ENCODE peak calls at places on chromosome 20, in nine cellular contexts. N is cardiac septum; J is HT1080; K is left colon; A is ascending aorta; S is T-helper 17 cell; R is GM12878; D is activated CD8-positive, alpha-beta memory T cell treated with anti-CD3 and anti-CD28 coated beads, Interleukin-2, amount 50 U/mL, for 4 hours; P is activated gamma-delta T cell treated with anti-CD3 and anti-CD28 coated beads, Interleukin-2, amount 50 U/mL, for 16 hours. F is an unnamed sample.

GRCh38 chr20:32037929-32038328 is 14.1 kb upstream of the HCK start:
- DNase-seq in D (no peak), K (no peak), R (no peak), J (peak), S (no peak), N (no peak), P (no peak), A (no peak), F (no peak)

GRCh38 chr20:6714202-6714800 is 53.2 kb upstream of the BMP2 start:
- DNase-seq in S (no peak), P (no peak), A (no peak), K (peak), D (no peak), N (no peak), J (no peak), R (no peak), F (no peak)

GRCh38 chr20:34316191-34316814 is 13.1 kb upstream of the AHCY start:
- DNase-seq in J (peak), A (no peak), R (no peak), N (no peak), D (no peak), P (no peak), S (no peak), K (no peak), F (no peak)

GRCh38 chr20:41697861-41698559 is 79.8 kb upstream of the CHD6 start:
- DNase-seq in P (no peak), A (no peak), S (no peak), K (no peak), J (peak), R (no peak), D (no peak), N (no peak), F (no peak)

GRCh38 chr20:62876826-62877728 is 15.5 kb upstream of the TCFL5 start:
- DNase-seq in J (no peak), N (peak), D (no peak), P (no peak), R (no peak), K (peak), S (no peak), A (no peak), F (peak)

GRCh38 chr20:47353224-47353696 is 3.2 kb downstream of the ZMYND8 start:
- DNase-seq in N (no peak), A (no peak), J (no peak), P (no peak), R (no peak), D (no peak), S (no peak), K (no peak), F (no peak)

GRCh38 chr20:33648396-33649004 is 13.6 kb upstream of the C20orf144 start:
- DNase-seq in R (no peak), J (no peak), N (no peak), S (no peak), P (no peak), D (no peak), A (no peak), K (no peak), F (no peak)

GRCh38 chr20:19510626-19511025 is 247.4 kb upstream of the RIN2 start:
- DNase-seq in A (no peak), P (no peak), N (no peak), S (no peak), D (no peak), K (no peak), J (no peak), R (no peak), F (no peak)

GRCh38 chr20:53891306-53891894 is 179.0 kb downstream of the BCAS1 start:
- DNase-seq in K (no peak), N (no peak), J (peak), P (no peak), D (no peak), S (no peak), A (no peak), R (no peak), F (no peak)

GRCh38 chr20:17365831-17366230 is 139.0 kb downstream of the PCSK2 start:
- DNase-seq in P (no peak), D (no peak), A (no peak), R (no peak), N (no peak), K (no peak), J (no peak), S (no peak), F (no peak)

GRCh38 chr20:22775671-22776139 is 191.3 kb upstream of the FOXA2 start:
- DNase-seq in R (no peak), K (no peak), D (no peak), S (no peak), N (no peak), P (no peak), J (peak), A (no peak), F (no peak)

GRCh38 chr20:19990911-19991707 is 26.1 kb upstream of the NAA20 start:
- DNase-seq in S (no peak), D (no peak), A (no peak), K (no peak), P (no peak), J (no peak), N (no peak), R (no peak), F (no peak)

GRCh38 chr20:9838378-9839295 is at the start of gene PAK5:
- DNase-seq in A (no peak), R (no peak), S (no peak), J (peak), P (no peak), N (no peak), K (peak), D (no peak), F (peak)

GRCh38 chr20:53657289-53657678 is 63.6 kb upstream of the ZNF217 start:
- DNase-seq in D (no peak), P (no peak), K (no peak), R (no peak), A (no peak), N (no peak), S (no peak), J (no peak), F (no peak)

GRCh38 chr20:23166563-23166962 is 80.4 kb upstream of the CD93 start:
- DNase-seq in K (no peak), D (no peak), P (no peak), N (no peak), S (no peak), J (no peak), A (no peak), R (no peak), F (no peak)

GRCh38 chr20:45044084-45044573 is 56.8 kb downstream of the KCNS1 start:
- DNase-seq in J (peak), A (no peak), D (no peak), S (no peak), P (peak), K (no peak), R (no peak), N (no peak), F (peak)

GRCh38 chr20:49281059-49281912 is 3.4 kb upstream of the ZNFX1 start:
- DNase-seq in D (no peak), P (no peak), J (peak), R (no peak), S (no peak), A (no peak), N (no peak), K (no peak), F (no peak)

GRCh38 chr20:4726710-4727391 is 5.1 kb downstream of the PRND start:
- DNase-seq in S (no peak), P (no peak), D (peak), A (no peak), N (no peak), K (peak), R (peak), J (peak), F (no peak)

GRCh38 chr20:45269056-45269455 is 14.7 kb upstream of the SLPI start:
- DNase-seq in N (no peak), J (no peak), R (no peak), S (no peak), K (no peak), P (no peak), D (no peak), A (no peak), F (no peak)

GRCh38 chr20:5670137-5670536 is 80.1 kb upstream of the SHLD1 start:
- DNase-seq in K (no peak), P (no peak), R (no peak), S (no peak), J (no peak), N (no peak), A (no peak), D (no peak), F (no peak)

GRCh38 chr20:43904778-43905177 is 9.9 kb upstream of the TOX2 start:
- DNase-seq in A (no peak), N (no peak), D (no peak), J (no peak), S (no peak), P (no peak), R (no peak), K (no peak), F (no peak)

GRCh38 chr20:41408986-41409385 is 42.4 kb upstream of the EMILIN3 start:
- DNase-seq in A (no peak), P (no peak), D (no peak), S (no peak), R (no peak), N (no peak), K (no peak), J (no peak), F (no peak)

GRCh38 chr20:25055711-25056492 is 2.0 kb downstream of the ACSS1 start:
- DNase-seq in P (no peak), A (no peak), S (no peak), R (no peak), N (peak), J (no peak), K (peak), D (no peak), F (no peak)

GRCh38 chr20:41424546-41424945 is 57.9 kb upstream of the EMILIN3 start:
- DNase-seq in K (no peak), P (no peak), D (no peak), R (no peak), N (no peak), J (no peak), A (no peak), S (no peak), F (no peak)

GRCh38 chr20:47740225-47741184 is 44.8 kb downstream of the SULF2 start:
- DNase-seq in A (peak), D (no peak), P (no peak), K (peak), N (peak), S (no peak), R (no peak), J (peak), F (no peak)

GRCh38 chr20:24933266-24933908 is 15.7 kb upstream of the CST7 start:
- DNase-seq in N (no peak), A (no peak), S (no peak), K (no peak), D (no peak), J (no peak), P (no peak), R (no peak), F (no peak)

GRCh38 chr20:23449400-23449799 is 3.3 kb downstream of the CST11 start:
- DNase-seq in R (no peak), A (no peak), S (no peak), J (peak), N (no peak), P (no peak), D (no peak), K (no peak), F (no peak)

GRCh38 chr20:38255389-38255788 is 5.1 kb downstream of the KIAA1755 start:
- DNase-seq in K (no peak), A (no peak), J (no peak), N (peak), D (no peak), S (no peak), P (no peak), R (no peak), F (no peak)

GRCh38 chr20:23596856-23597255 is 8.9 kb downstream of the CST9 start:
- DNase-seq in R (no peak), J (no peak), S (no peak), P (no peak), D (no peak), K (no peak), A (no peak), N (no peak), F (no peak)

GRCh38 chr20:48794360-48794759 is 33.4 kb downstream of the PREX1 start:
- DNase-seq in R (no peak), A (no peak), S (no peak), J (no peak), D (no peak), K (no peak), P (no peak), N (no peak), F (no peak)

GRCh38 chr20:57760698-57761412 is 51.0 kb upstream of the PMEPA1 start:
- DNase-seq in A (no peak), J (no peak), N (peak), S (no peak), R (no peak), D (no peak), P (no peak), K (no peak), F (no peak)

GRCh38 chr20:42734660-42735368 is 454.9 kb downstream of the PTPRT start:
- DNase-seq in P (no peak), D (no peak), J (no peak), A (no peak), S (no peak), N (no peak), K (no peak), R (no peak), F (no peak)

GRCh38 chr20:35616465-35617396 is 1.1 kb downstream of the SPAG4 start:
- DNase-seq in J (peak), S (peak), K (peak), A (peak), P (no peak), D (peak), N (peak), R (peak), F (peak)

GRCh38 chr20:50224553-50225255 is 34.1 kb downstream of the CEBPB start:
- DNase-seq in J (peak), R (no peak), D (no peak), K (no peak), P (no peak), S (no peak), A (peak), N (peak), F (peak)

GRCh38 chr20:52889225-52889624 is 82.9 kb upstream of the TSHZ2 start:
- DNase-seq in D (no peak), S (no peak), P (no peak), J (no peak), N (no peak), A (no peak), K (no peak), R (no peak), F (no peak)

GRCh38 chr20:5996765-5997164 is 46.3 kb downstream of the MCM8 start:
- DNase-seq in J (no peak), N (no peak), A (no peak), D (peak), K (peak), R (peak), P (peak), S (no peak), F (no peak)

GRCh38 chr20:602357-602970 is 7.6 kb downstream of the TCF15 start:
- DNase-seq in R (no peak), D (no peak), N (no peak), J (no peak), K (no peak), A (no peak), S (no peak), P (no peak), F (no peak)

GRCh38 chr20:48339147-48339985 is 488.4 kb downstream of the PREX1 start:
- DNase-seq in A (no peak), K (no peak), D (no peak), S (no peak), J (peak), P (no peak), R (peak), N (no peak), F (no peak)

GRCh38 chr20:63083831-63084562 is 77.2 kb upstream of the BHLHE23 start:
- DNase-seq in R (no peak), J (no peak), D (peak), N (no peak), A (no peak), S (no peak), P (no peak), K (no peak), F (no peak)

F was measured in lung.